ENCODE peak calls at places on chromosomes 4 and X, in nine cellular contexts. N is endothelial cell of umbilical vein, Z is suprapubic skin, I is Panc1, X is vagina, H is spleen, R is GM23338, S is breast epithelium, U is SK-N-SH. Y is an unnamed sample.

GRCh38 chrX:11341274-11342256 is 48.4 kb downstream of the AMELX start:
- DNase-seq in H (no peak), I (no peak), N (peak; percentile 89), U (no peak), R (no peak), S (no peak), X (no peak), Z (peak; percentile 74), Y (no peak)

GRCh38 chr4:146381263-146381872 is 140.4 kb downstream of the SLC10A7 start:
- DNase-seq in N (peak; percentile 30), U (peak; percentile 0), S (no peak), H (no peak), I (no peak), R (peak; percentile 48), Z (no peak), X (no peak), Y (no peak)

GRCh38 chr4:183098080-183098722 is 856 bp upstream of the WWC2 start:
- DNase-seq in Z (peak; percentile 81), S (peak; percentile 28), X (no peak), I (no peak), U (peak; percentile 81), R (peak; percentile 66), N (peak; percentile 41), H (peak; percentile 88), Y (no peak)

GRCh38 chrX:9604908-9605306 is 140.0 kb downstream of the TBL1X start:
- DNase-seq in H (no peak), N (no peak), Z (no peak), R (no peak), U (no peak), X (no peak), I (no peak), S (no peak), Y (no peak)

GRCh38 chrX:15674514-15674898 is 9.9 kb upstream of the CLTRN start:
- DNase-seq in U (peak; percentile 86), N (no peak), Z (peak; percentile 95), I (no peak), X (peak; percentile 97), S (peak; percentile 97), R (peak; percentile 86), H (peak; percentile 96), Y (no peak)

GRCh38 chr4:121758896-121759568 is 5.9 kb downstream of the SMIM43 start:
- DNase-seq in U (no peak), X (no peak), I (no peak), N (no peak), R (no peak), Z (no peak), H (no peak), S (no peak), Y (no peak)

GRCh38 chr4:86032476-86033022 is 327.3 kb downstream of the MAPK10 start:
- DNase-seq in R (no peak), H (no peak), Z (no peak), U (peak; percentile 45), X (no peak), I (no peak), S (peak; percentile 71), N (no peak), Y (no peak)

GRCh38 chrX:71653344-71653743 is 14.0 kb upstream of the LOC101059915 start:
- DNase-seq in X (no peak), R (no peak), N (no peak), I (no peak), H (no peak), S (no peak), Z (no peak), U (no peak), Y (no peak)

GRCh38 chrX:28981952-28982351 is 394.7 kb downstream of the IL1RAPL1 start:
- DNase-seq in X (no peak), R (no peak), U (no peak), I (no peak), N (no peak), Z (no peak), S (no peak), H (no peak), Y (no peak)

GRCh38 chr4:99438578-99438875 is 3.4 kb upstream of the ADH7 start:
- DNase-seq in H (no peak), U (no peak), Z (no peak), X (no peak), S (no peak), I (no peak), R (no peak), N (no peak), Y (no peak)

GRCh38 chrX:107726809-107727534 is 48.6 kb downstream of the TSC22D3 start:
- DNase-seq in H (no peak), R (no peak), I (no peak), U (no peak), X (no peak), Z (no peak), S (no peak), N (peak; percentile 44), Y (no peak)

GRCh38 chrX:20309796-20310195 is 43.1 kb upstream of the RPS6KA3 start:
- DNase-seq in Z (no peak), H (no peak), S (no peak), R (no peak), U (no peak), N (no peak), I (no peak), X (no peak), Y (no peak)

GRCh38 chrX:136168929-136169735 is 21.8 kb downstream of the FHL1 start:
- DNase-seq in U (peak; percentile 69), H (no peak), S (no peak), N (peak; percentile 92), Z (peak; percentile 79), X (no peak), R (peak; percentile 85), I (no peak), Y (no peak)

DNA sequence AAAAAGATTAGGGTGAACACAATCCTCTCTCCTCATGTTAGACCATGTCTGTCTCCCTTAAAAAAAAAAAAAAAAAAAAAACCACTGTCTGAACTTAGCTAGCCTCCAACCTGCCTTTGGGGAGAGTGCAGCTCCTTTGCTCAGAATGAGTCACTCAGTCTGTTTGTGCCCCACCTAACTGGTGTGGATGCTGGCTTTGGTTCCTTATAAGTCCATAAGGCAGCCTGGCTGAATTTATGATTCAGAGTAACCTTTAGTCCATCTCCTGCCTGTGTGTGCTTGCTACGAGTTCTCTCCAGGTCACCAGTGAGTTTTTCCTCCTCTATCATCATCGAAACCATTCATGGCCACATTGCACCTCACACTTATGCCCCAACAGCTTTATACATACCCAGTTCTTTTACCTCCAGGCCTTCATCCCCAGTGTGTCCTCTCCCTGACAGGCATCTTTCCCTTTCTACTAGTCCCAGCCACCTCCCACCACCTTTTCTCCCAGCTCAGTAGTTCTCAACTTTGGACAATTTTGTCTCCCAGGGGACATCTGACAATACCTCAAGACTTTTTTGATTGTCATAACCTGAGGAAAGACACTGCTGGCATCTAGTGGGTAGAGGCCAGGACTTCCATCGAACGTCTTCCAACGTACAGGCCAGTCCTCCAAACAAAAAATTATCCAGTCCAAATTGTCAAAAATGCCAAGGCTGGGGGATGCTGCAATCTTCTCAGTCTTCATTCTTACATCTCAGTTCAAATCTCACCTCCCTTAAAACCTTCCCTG is 220.8 kb upstream of the EMCN start:
- DNase-seq in H (no peak), I (peak; percentile 8), Z (no peak), U (no peak), S (no peak), R (no peak), X (no peak), N (peak; percentile 79), Y (no peak)
- TF ChIP-seq POLR2AphosphoS5 in H (no peak), I (no peak), Z (no peak), U (no peak), S (peak; percentile 16), R (no peak), X (no peak), N (peak; percentile 42), Y (no peak)

GRCh38 chr4:68460085-68460484 is 12.8 kb downstream of the TMPRSS11E start:
- DNase-seq in H (no peak), Z (no peak), R (no peak), U (no peak), X (no peak), N (no peak), S (no peak), I (no peak), Y (no peak)
- TF ChIP-seq POLR2AphosphoS5 in H (no peak), Z (no peak), R (no peak), U (no peak), X (no peak), N (no peak), S (no peak), I (no peak), Y (no peak)

DNA sequence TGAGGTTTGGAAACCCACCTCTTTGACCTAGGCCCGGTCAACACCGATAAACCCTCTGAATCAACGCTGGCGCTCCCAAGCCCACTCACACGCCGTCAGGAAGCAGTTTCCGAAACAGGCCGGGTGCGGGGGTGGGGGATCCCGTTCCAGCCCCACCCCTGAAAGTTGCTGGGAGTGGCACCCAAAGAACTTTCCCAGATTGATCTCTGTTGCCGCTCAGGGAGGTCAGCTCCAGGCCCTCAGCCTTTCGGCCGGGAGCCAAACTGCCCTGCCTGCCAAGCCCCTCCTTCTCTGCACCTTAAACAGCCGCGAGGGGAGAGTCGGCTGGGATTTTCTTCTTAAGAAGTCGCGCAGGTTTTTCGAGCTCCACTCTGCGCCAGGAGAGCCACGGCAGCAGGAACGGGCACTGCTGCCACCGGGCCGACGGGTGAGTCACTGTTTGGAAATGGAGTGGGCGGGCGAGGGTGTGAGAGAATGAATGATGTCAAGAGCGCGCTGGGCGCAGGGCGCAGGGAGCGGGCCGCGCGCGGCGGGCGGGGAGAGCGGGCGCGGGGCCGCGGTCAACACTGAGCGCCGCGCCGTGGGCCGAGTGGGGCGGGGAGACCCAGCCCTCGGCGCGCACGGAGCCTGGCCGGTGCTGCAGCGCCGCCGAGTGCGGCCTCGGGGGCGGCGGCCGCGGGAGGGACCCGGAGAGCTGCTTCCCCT is at the start of gene SGMS2:
- DNase-seq in I (peak; percentile 39), Z (peak; percentile 95), R (peak; percentile 69), X (no peak), H (peak; percentile 90), S (peak; percentile 92), N (peak; percentile 91), U (peak; percentile 71), Y (no peak)
- TF ChIP-seq POLR2AphosphoS5 in I (no peak), Z (no peak), R (no peak), X (peak; percentile 85), H (peak; percentile 68), S (peak; percentile 69), N (peak; percentile 67), U (no peak), Y (no peak)

GRCh38 chr4:52714597-52715254 is 36.5 kb downstream of the ERVMER34-1 start:
- DNase-seq in S (no peak), U (no peak), X (no peak), H (no peak), Z (no peak), R (no peak), N (peak; percentile 20), I (no peak), Y (no peak)

GRCh38 chr4:52715914-52716313 is 35.3 kb downstream of the ERVMER34-1 start:
- DNase-seq in H (no peak), Z (no peak), N (no peak), X (no peak), S (no peak), I (no peak), U (no peak), R (no peak), Y (no peak)

GRCh38 chr4:52716364-52717151 is 34.7 kb downstream of the ERVMER34-1 start:
- DNase-seq in N (no peak), U (no peak), I (no peak), R (no peak), S (no peak), X (no peak), H (no peak), Z (no peak), Y (no peak)

GRCh38 chr4:52713456-52713937 is 37.7 kb downstream of the ERVMER34-1 start:
- DNase-seq in S (no peak), U (no peak), R (no peak), X (no peak), N (peak; percentile 22), H (no peak), I (no peak), Z (no peak), Y (no peak)

GRCh38 chr4:52715255-52715897 is 35.8 kb downstream of the ERVMER34-1 start:
- DNase-seq in X (no peak), R (no peak), U (no peak), N (no peak), H (no peak), S (no peak), Z (no peak), I (no peak), Y (no peak)
- TF ChIP-seq POLR2AphosphoS5 in X (no peak), R (no peak), U (no peak), N (peak; percentile 42), H (no peak), S (no peak), Z (no peak), I (no peak), Y (peak; percentile 24)

Y was measured in SK-N-MC.